ENCODE peak calls at places on chromosomes 6 and 20, in ten cellular contexts. S is tibial artery, G is GM12865, O is fibroblast of mammary gland, N is esophagus muscularis mucosa, A is colonic mucosa, W is HCT116, D is astrocyte, H is brain microvascular endothelial cell, M is heart left ventricle. F is an unnamed sample.

GRCh38 chr6:20024979-20025378 is 187.3 kb downstream of the MBOAT1 start:
- DNase-seq in W (no peak), A (no peak), D (no peak), O (no peak), H (no peak), S (no peak), N (no peak), M (no peak), G (no peak), F (no peak)

GRCh38 chr20:31920275-31920855 is 31.5 kb downstream of the PDRG1 start:
- DNase-seq in M (no peak), O (no peak), G (no peak), W (no peak), N (no peak), D (no peak), S (no peak), H (no peak), A (no peak), F (no peak)

GRCh38 chr6:21666200-21666671 is 72.7 kb downstream of the SOX4 start:
- DNase-seq in S (no peak), M (no peak), D (no peak), A (peak; percentile 18), N (no peak), G (peak; percentile 22), O (no peak), H (no peak), W (no peak), F (no peak)

GRCh38 chr6:13194852-13195251 is 133.5 kb downstream of the TBC1D7 start:
- DNase-seq in S (peak; percentile 31), W (peak; percentile 21), H (peak; percentile 58), G (peak; percentile 72), M (no peak), O (peak; percentile 76), A (peak; percentile 32), N (no peak), D (peak; percentile 38), F (no peak)

GRCh38 chr20:6711950-6712634 is 55.4 kb upstream of the BMP2 start:
- DNase-seq in S (peak; percentile 38), N (no peak), O (no peak), D (no peak), A (peak; percentile 69), M (no peak), H (no peak), W (no peak), G (no peak), F (no peak)

GRCh38 chr20:1474817-1475603 is 8.4 kb upstream of the NSFL1C start:
- DNase-seq in O (no peak), N (no peak), H (no peak), M (no peak), W (no peak), A (no peak), D (no peak), G (no peak), S (no peak), F (no peak)

GRCh38 chr6:159790947-159791598 is 806 bp downstream of the MRPL18 start:
- DNase-seq in S (peak; percentile 21), O (no peak), M (peak; percentile 30), N (no peak), D (no peak), W (no peak), A (peak; percentile 54), G (peak; percentile 47), H (peak; percentile 1), F (no peak)

GRCh38 chr6:48859562-48859961 is 603.5 kb downstream of the MMUT start:
- DNase-seq in S (no peak), M (no peak), G (no peak), N (no peak), A (no peak), O (no peak), H (no peak), D (no peak), W (no peak), F (no peak)

GRCh38 chr20:45890077-45890996 is 671 bp downstream of the NEURL2 start:
- DNase-seq in H (peak; percentile 83), G (peak; percentile 35), A (peak; percentile 89), D (peak; percentile 71), S (peak; percentile 91), N (peak; percentile 96), W (no peak), M (peak; percentile 88), O (peak; percentile 82), F (no peak)

GRCh38 chr20:60750909-60751308 is 501.2 kb upstream of the CDH4 start:
- DNase-seq in M (no peak), D (no peak), G (no peak), N (no peak), S (no peak), H (no peak), A (no peak), W (no peak), O (no peak), F (no peak)

GRCh38 chr6:13288481-13288880 is 39.9 kb downstream of the TBC1D7 start:
- DNase-seq in W (no peak), H (no peak), M (no peak), N (no peak), O (no peak), D (no peak), A (no peak), G (no peak), S (no peak), F (no peak)

GRCh38 chr6:22647671-22648070 is 78.3 kb downstream of the HDGFL1 start:
- DNase-seq in M (no peak), A (no peak), W (no peak), O (no peak), G (no peak), N (no peak), S (no peak), D (no peak), H (no peak), F (no peak)

GRCh38 chr20:40961686-40962640 is 66.7 kb upstream of the TOP1 start:
- DNase-seq in G (no peak), O (peak; percentile 49), H (no peak), N (peak; percentile 86), M (no peak), W (no peak), D (peak; percentile 23), S (no peak), A (no peak), F (no peak)

GRCh38 chr6:120826253-120826652 is 508.0 kb downstream of the TBC1D32 start:
- DNase-seq in N (no peak), H (no peak), G (peak; percentile 14), M (no peak), D (no peak), A (peak; percentile 27), S (no peak), O (peak; percentile 6), W (peak; percentile 53), F (no peak)
- TF ChIP-seq CTCF in N (peak; percentile 17), H (peak; percentile 56), G (peak; percentile 43), M (no peak), D (peak; percentile 55), A (peak; percentile 43), S (no peak), O (peak; percentile 42), W (peak; percentile 84), F (no peak)

GRCh38 chr20:50588034-50588736 is 78.0 kb downstream of the PTPN1 start:
- DNase-seq in H (peak; percentile 52), N (no peak), O (peak; percentile 66), S (peak; percentile 51), W (peak; percentile 39), M (peak; percentile 76), D (no peak), A (peak; percentile 82), G (peak; percentile 73), F (no peak)
- TF ChIP-seq CTCF in H (peak; percentile 100), N (peak; percentile 76), O (peak; percentile 99), S (peak; percentile 79), W (peak; percentile 100), M (peak; percentile 84), D (peak; percentile 96), A (peak; percentile 93), G (peak; percentile 96), F (peak; percentile 98)

GRCh38 chr6:149840345-149841075 is 23.6 kb downstream of the LRP11 start:
- DNase-seq in S (peak; percentile 82), N (no peak), G (peak; percentile 54), M (peak; percentile 92), W (peak; percentile 68), O (peak; percentile 91), D (peak; percentile 75), H (peak; percentile 60), A (peak; percentile 84), F (no peak)

GRCh38 chr6:149842331-149842730 is 21.8 kb downstream of the LRP11 start:
- DNase-seq in W (no peak), S (no peak), A (no peak), H (no peak), G (no peak), D (no peak), M (no peak), O (no peak), N (no peak), F (no peak)

GRCh38 chr6:149844480-149844879 is 19.7 kb downstream of the LRP11 start:
- DNase-seq in N (no peak), H (no peak), S (no peak), W (no peak), A (no peak), D (no peak), M (no peak), O (no peak), G (no peak), F (no peak)

GRCh38 chr6:149845549-149845948 is 18.6 kb downstream of the LRP11 start:
- DNase-seq in H (no peak), S (no peak), W (no peak), D (no peak), N (no peak), O (no peak), G (no peak), M (no peak), A (no peak), F (no peak)

GRCh38 chr6:149843051-149843633 is 21.0 kb downstream of the LRP11 start:
- DNase-seq in M (peak; percentile 37), N (no peak), S (no peak), H (no peak), A (no peak), G (no peak), O (peak; percentile 46), W (no peak), D (no peak), F (no peak)
- TF ChIP-seq CTCF in M (no peak), N (no peak), S (no peak), H (no peak), A (no peak), G (no peak), O (no peak), W (no peak), D (no peak), F (no peak)

GRCh38 chr20:54063998-54064676 is 6.3 kb downstream of the BCAS1 start:
- DNase-seq in H (no peak), A (no peak), D (no peak), N (no peak), W (no peak), S (no peak), O (no peak), M (no peak), G (peak; percentile 86), F (no peak)

GRCh38 chr20:54063580-54063979 is 6.8 kb downstream of the BCAS1 start:
- DNase-seq in G (no peak), N (no peak), A (no peak), O (no peak), M (no peak), D (no peak), W (no peak), S (no peak), H (no peak), F (no peak)

GRCh38 chr20:54064939-54065338 is 5.5 kb downstream of the BCAS1 start:
- DNase-seq in H (no peak), G (no peak), A (no peak), D (no peak), M (no peak), O (no peak), W (no peak), S (no peak), N (no peak), F (no peak)

GRCh38 chr20:54061106-54061881 is 9.1 kb downstream of the BCAS1 start:
- DNase-seq in S (no peak), W (no peak), D (peak; percentile 70), H (peak; percentile 6), A (no peak), G (no peak), M (no peak), O (peak; percentile 74), N (no peak), F (no peak)

GRCh38 chr20:54062812-54063280 is 7.5 kb downstream of the BCAS1 start:
- DNase-seq in N (no peak), M (no peak), D (no peak), S (no peak), A (no peak), G (peak; percentile 73), O (peak; percentile 71), H (peak; percentile 8), W (peak; percentile 42), F (no peak)
- TF ChIP-seq CTCF in N (peak; percentile 39), M (peak; percentile 27), D (peak; percentile 61), S (peak; percentile 28), A (peak; percentile 26), G (peak; percentile 66), O (peak; percentile 83), H (peak; percentile 64), W (peak; percentile 62), F (peak; percentile 65)

F was measured in BJ.